ENCODE peak calls at places on chromosomes 12 and 14, in five cellular contexts. D, T, F, X and C are unnamed samples.

GRCh38 chr12:93080452-93080851 is 151.4 kb upstream of the EEA1 start:
- DNase-seq in F (no peak), X (no peak), D (no peak), T (no peak), C (no peak)

GRCh38 chr14:22872833-22873520 is 1.4 kb downstream of the LRP10 start:
- DNase-seq in T (no peak), X (no peak), D (no peak), F (no peak), C (peak; percentile 31)

GRCh38 chr14:96176811-96177211 is 27.8 kb upstream of the BDKRB2 start:
- DNase-seq in X (no peak), F (peak; percentile 22), D (no peak), T (peak; percentile 77), C (peak; percentile 42)

GRCh38 chr12:30823140-30823669 is 68.5 kb upstream of the CAPRIN2 start:
- DNase-seq in D (no peak), F (no peak), X (no peak), T (no peak), C (no peak)

GRCh38 chr14:22887260-22887989 is 4.4 kb downstream of the REM2 start:
- DNase-seq in D (no peak), X (no peak), T (peak; percentile 93), F (peak; percentile 52), C (peak; percentile 91)

GRCh38 chr14:86796221-86797074 is 1196.5 kb downstream of the GALC start:
- DNase-seq in D (no peak), X (no peak), T (no peak), F (no peak), C (peak; percentile 35)

GRCh38 chr12:6771091-6771495 is 1.2 kb upstream of the LAG3 start:
- DNase-seq in F (no peak), T (peak; percentile 41), D (no peak), X (no peak), C (peak; percentile 19)

GRCh38 chr12:124928912-124929530 is 14.6 kb upstream of the UBC start:
- DNase-seq in F (no peak), X (no peak), T (peak; percentile 84), D (no peak), C (peak; percentile 21)

GRCh38 chr12:14874882-14875281 is 10.8 kb downstream of the MGP start:
- DNase-seq in T (no peak), F (no peak), D (no peak), X (no peak), C (peak; percentile 45)

GRCh38 chr14:46401066-46401465 is 250.5 kb downstream of the RPL10L start:
- DNase-seq in D (no peak), F (no peak), X (no peak), T (no peak), C (no peak)

GRCh38 chr14:61588419-61588901 is 106.9 kb upstream of the HIF1A start:
- DNase-seq in T (peak; percentile 94), X (no peak), D (no peak), F (no peak), C (peak; percentile 31)

GRCh38 chr12:46490635-46491034 is 118.1 kb upstream of the SLC38A2 start:
- DNase-seq in T (peak; percentile 13), F (no peak), X (no peak), D (no peak), C (peak; percentile 47)

GRCh38 chr12:64098709-64099354 is 123.3 kb downstream of the KICS2 start:
- DNase-seq in X (no peak), F (no peak), T (no peak), D (no peak), C (peak; percentile 72)

GRCh38 chr14:94043756-94044475 is 17.8 kb downstream of the OTUB2 start:
- DNase-seq in T (no peak), F (no peak), X (no peak), D (no peak), C (no peak)

GRCh38 chr12:68610435-68611093 is at the start of gene RAP1B:
- DNase-seq in T (peak; percentile 83), X (peak; percentile 37), D (peak; percentile 50), F (peak; percentile 78), C (peak; percentile 89)

GRCh38 chr12:116266220-116266619 is 11.3 kb downstream of the MED13L start:
- DNase-seq in F (no peak), D (no peak), T (peak; percentile 34), X (no peak), C (peak; percentile 42)

GRCh38 chr14:103697601-103698379 is 17.5 kb downstream of the XRCC3 start:
- DNase-seq in T (no peak), X (no peak), F (no peak), D (no peak), C (no peak)

GRCh38 chr12:117857632-117858274 is 111.0 kb downstream of the KSR2 start:
- DNase-seq in D (no peak), F (no peak), T (peak; percentile 47), X (no peak), C (peak; percentile 47)

GRCh38 chr12:82687020-82687951 is 580 bp downstream of the TMTC2 start:
- DNase-seq in X (no peak), D (no peak), T (peak; percentile 31), F (no peak), C (peak; percentile 29)